ENCODE peak calls at places on chromosomes 13 and 19, in nine cellular contexts. E, Q, H, R, M, P, J, F and X are unnamed samples.

GRCh38 chr19:5222178-5222577 is 118.4 kb downstream of the PTPRS start:
- DNase-seq in E (no peak), Q (no peak), H (no peak), R (no peak), M (no peak), P (no peak), J (no peak), F (no peak), X (no peak)

GRCh38 chr13:77457989-77458388 is 77.5 kb upstream of the SCEL start:
- DNase-seq in E (no peak), Q (no peak), H (no peak), R (no peak), M (no peak), P (no peak), J (no peak), F (no peak), X (no peak)

GRCh38 chr19:58550362-58551122 is 4.4 kb downstream of the CHMP2A start:
- DNase-seq in E (no peak), Q (no peak), H (no peak), R (no peak), M (no peak), P (no peak), J (no peak), F (no peak), X (no peak)

GRCh38 chr13:51025245-51025872 is 85.7 kb downstream of the C13orf42 start:
- DNase-seq in E (no peak), Q (no peak), H (no peak), R (no peak), M (no peak), P (no peak), J (no peak), F (no peak), X (peak)

GRCh38 chr13:30681489-30682242 is 53.7 kb upstream of the ALOX5AP start:
- DNase-seq in E (no peak), Q (no peak), H (no peak), R (no peak), M (no peak), P (peak), J (no peak), F (no peak), X (peak)

GRCh38 chr19:5292843-5293606 is 47.6 kb downstream of the PTPRS start:
- DNase-seq in E (no peak), Q (peak), H (peak), R (peak), M (peak), P (no peak), J (peak), F (peak), X (peak)

GRCh38 chr19:10694706-10695105 is 6.5 kb upstream of the QTRT1 start:
- DNase-seq in E (no peak), Q (no peak), H (no peak), R (no peak), M (no peak), P (no peak), J (no peak), F (no peak), X (no peak)

GRCh38 chr19:7522923-7523667 is 671 bp downstream of the MCOLN1 start:
- DNase-seq in E (no peak), Q (no peak), H (no peak), R (no peak), M (no peak), P (no peak), J (no peak), F (no peak), X (peak)

GRCh38 chr13:31631071-31631470 is 108.3 kb upstream of the RXFP2 start:
- DNase-seq in E (no peak), Q (no peak), H (no peak), R (no peak), M (no peak), P (no peak), J (no peak), F (no peak), X (peak)

GRCh38 chr19:40585677-40586422 is 9.2 kb downstream of the SHKBP1 start:
- DNase-seq in E (no peak), Q (no peak), H (peak), R (peak), M (no peak), P (no peak), J (no peak), F (no peak), X (peak)

GRCh38 chr19:2039082-2039958 is 11.7 kb downstream of the MKNK2 start:
- DNase-seq in E (no peak), Q (no peak), H (no peak), R (no peak), M (no peak), P (no peak), J (no peak), F (no peak), X (no peak)

GRCh38 chr13:59447846-59448620 is 715.7 kb downstream of the DIAPH3 start:
- DNase-seq in E (no peak), Q (no peak), H (peak), R (no peak), M (no peak), P (peak), J (no peak), F (no peak), X (no peak)

GRCh38 chr13:40568672-40569350 is 97.6 kb downstream of the FOXO1 start:
- DNase-seq in E (no peak), Q (no peak), H (no peak), R (no peak), M (no peak), P (no peak), J (no peak), F (no peak), X (no peak)

GRCh38 chr19:35518313-35518712 is 4.9 kb upstream of the DMKN start:
- DNase-seq in E (no peak), Q (no peak), H (peak), R (no peak), M (no peak), P (peak), J (no peak), F (no peak), X (peak)

GRCh38 chr13:34108396-34108795 is 290.4 kb downstream of the RFC3 start:
- DNase-seq in E (no peak), Q (no peak), H (no peak), R (no peak), M (no peak), P (no peak), J (no peak), F (no peak), X (no peak)

GRCh38 chr13:71865858-71866172 is 1.2 kb downstream of the DACH1 start:
- DNase-seq in E (no peak), Q (no peak), H (peak), R (no peak), M (no peak), P (no peak), J (no peak), F (peak), X (no peak)

GRCh38 chr13:113771709-113772331 is 12.8 kb downstream of the TMEM255B start:
- DNase-seq in E (no peak), Q (no peak), H (no peak), R (no peak), M (no peak), P (no peak), J (no peak), F (no peak), X (peak)

GRCh38 chr13:74710006-74710405 is 575.8 kb upstream of the KLF12 start:
- DNase-seq in E (no peak), Q (no peak), H (no peak), R (no peak), M (no peak), P (peak), J (no peak), F (no peak), X (peak)

GRCh38 chr13:40665061-40665753 is 1.2 kb downstream of the FOXO1 start:
- DNase-seq in E (no peak), Q (peak), H (peak), R (peak), M (peak), P (no peak), J (peak), F (peak), X (no peak)

GRCh38 chr19:29651622-29652394 is 13.5 kb upstream of the PLEKHF1 start:
- DNase-seq in E (no peak), Q (no peak), H (no peak), R (no peak), M (no peak), P (no peak), J (no peak), F (no peak), X (no peak)

GRCh38 chr19:33621811-33622504 is at the start of gene CHST8:
- DNase-seq in E (no peak), Q (peak), H (no peak), R (peak), M (no peak), P (no peak), J (no peak), F (peak), X (peak)

GRCh38 chr13:30020726-30021312 is 170.4 kb upstream of the UBL3 start:
- DNase-seq in E (no peak), Q (no peak), H (peak), R (no peak), M (no peak), P (no peak), J (no peak), F (no peak), X (peak)

GRCh38 chr13:77511552-77511951 is 24.0 kb upstream of the SCEL start:
- DNase-seq in E (no peak), Q (no peak), H (no peak), R (no peak), M (no peak), P (no peak), J (no peak), F (no peak), X (peak)

GRCh38 chr19:38773469-38774177 is at the start of gene LGALS7:
- DNase-seq in E (no peak), Q (no peak), H (no peak), R (no peak), M (no peak), P (no peak), J (no peak), F (no peak), X (no peak)

GRCh38 chr19:44623080-44623479 is 9.7 kb downstream of the IGSF23 start:
- DNase-seq in E (no peak), Q (no peak), H (peak), R (peak), M (no peak), P (no peak), J (no peak), F (no peak), X (peak)

GRCh38 chr13:73138967-73139491 is 80.2 kb downstream of the KLF5 start:
- DNase-seq in E (no peak), Q (no peak), H (no peak), R (peak), M (no peak), P (no peak), J (no peak), F (no peak), X (no peak)

GRCh38 chr13:48859168-48860105 is 116.3 kb upstream of the FNDC3A start:
- DNase-seq in E (no peak), Q (no peak), H (no peak), R (no peak), M (no peak), P (no peak), J (no peak), F (no peak), X (no peak)

GRCh38 chr13:67147257-67148218 is 82.6 kb downstream of the PCDH9 start:
- DNase-seq in E (no peak), Q (no peak), H (peak), R (no peak), M (no peak), P (peak), J (no peak), F (no peak), X (peak)

GRCh38 chr13:99288069-99288468 is 19.1 kb downstream of the GPR183 start:
- DNase-seq in E (no peak), Q (peak), H (no peak), R (no peak), M (no peak), P (no peak), J (no peak), F (no peak), X (no peak)

GRCh38 chr19:2032296-2032941 is 16.9 kb upstream of the BTBD2 start:
- DNase-seq in E (peak), Q (no peak), H (peak), R (peak), M (no peak), P (peak), J (no peak), F (peak), X (peak)

GRCh38 chr19:55467236-55468053 is 2.9 kb upstream of the C19orf85 start:
- DNase-seq in E (no peak), Q (peak), H (no peak), R (peak), M (peak), P (no peak), J (peak), F (peak), X (peak)

GRCh38 chr19:47414469-47414868 is 4.9 kb downstream of the MEIS3 start:
- DNase-seq in E (peak), Q (no peak), H (no peak), R (no peak), M (no peak), P (no peak), J (no peak), F (no peak), X (no peak)

GRCh38 chr19:51448011-51448744 is 10.1 kb downstream of the SIGLEC8 start:
- DNase-seq in E (no peak), Q (peak), H (no peak), R (no peak), M (peak), P (no peak), J (no peak), F (no peak), X (no peak)

GRCh38 chr19:16303755-16304154 is 20.9 kb upstream of the KLF2 start:
- DNase-seq in E (no peak), Q (no peak), H (no peak), R (peak), M (no peak), P (no peak), J (no peak), F (no peak), X (no peak)

GRCh38 chr13:112452380-112453206 is 76.4 kb downstream of the SPACA7 start:
- DNase-seq in E (no peak), Q (no peak), H (no peak), R (no peak), M (no peak), P (no peak), J (no peak), F (no peak), X (no peak)

GRCh38 chr19:16896098-16896912 is 7.5 kb downstream of the F2RL3 start:
- DNase-seq in E (no peak), Q (no peak), H (no peak), R (no peak), M (no peak), P (no peak), J (no peak), F (no peak), X (no peak)